ENCODE peak calls at places on chromosome 2, in seven cellular contexts. One of them, this sample, is unnamed. For H3K4me1, the result is how much of the 10 kb centered on the place peaks cover.

GRCh38 chr2:102126660-102127059 is 15.9 kb upstream of the IL1R1 start:
- DNase-seq in ovary: no peak
- DNase-seq in lower lobe of right lung: no peak
- DNase-seq in cardiac muscle cell: no peak
- DNase-seq in heart right ventricle: no peak
- DNase-seq in lung: no peak
- DNase-seq in upper lobe of left lung: no peak
- DNase-seq in this sample: no peak

GRCh38 chr2:108908717-108909077 is 80.3 kb downstream of the EDAR start:
- DNase-seq in ovary: no peak
- DNase-seq in lower lobe of right lung: no peak
- DNase-seq in cardiac muscle cell: no peak
- DNase-seq in heart right ventricle: no peak
- DNase-seq in lung: no peak
- DNase-seq in upper lobe of left lung: no peak
- DNase-seq in this sample: no peak

GRCh38 chr2:173793649-173794565 is 171.3 kb downstream of the SP3 start:
- DNase-seq in ovary: no peak
- DNase-seq in lower lobe of right lung: no peak
- DNase-seq in cardiac muscle cell: no peak
- DNase-seq in heart right ventricle: no peak
- DNase-seq in lung: no peak
- DNase-seq in upper lobe of left lung: no peak
- DNase-seq in this sample: peak

GRCh38 chr2:207528980-207529329 is 807 bp upstream of the CREB1 start:
- DNase-seq in ovary: no peak
- DNase-seq in lower lobe of right lung: no peak
- DNase-seq in cardiac muscle cell: peak
- DNase-seq in heart right ventricle: no peak
- DNase-seq in lung: no peak
- DNase-seq in upper lobe of left lung: peak
- DNase-seq in this sample: peak

GRCh38 chr2:66853585-66853984 is 418.7 kb downstream of the MEIS1 start:
- DNase-seq in ovary: peak
- DNase-seq in lower lobe of right lung: no peak
- DNase-seq in cardiac muscle cell: no peak
- DNase-seq in heart right ventricle: no peak
- DNase-seq in lung: no peak
- DNase-seq in upper lobe of left lung: no peak
- DNase-seq in this sample: no peak

GRCh38 chr2:217802261-217802660 is 200.5 kb downstream of the TNS1 start:
- DNase-seq in ovary: peak
- DNase-seq in lower lobe of right lung: no peak
- DNase-seq in cardiac muscle cell: no peak
- DNase-seq in heart right ventricle: no peak
- DNase-seq in lung: no peak
- DNase-seq in upper lobe of left lung: no peak
- DNase-seq in this sample: no peak

GRCh38 chr2:30979822-30980245 is 158.4 kb downstream of the GALNT14 start:
- DNase-seq in ovary: peak
- DNase-seq in lower lobe of right lung: no peak
- DNase-seq in cardiac muscle cell: peak
- DNase-seq in heart right ventricle: no peak
- DNase-seq in lung: no peak
- DNase-seq in upper lobe of left lung: no peak
- DNase-seq in this sample: no peak

GRCh38 chr2:205706769-205707375 is 24.6 kb downstream of the NRP2 start:
- DNase-seq in ovary: peak
- DNase-seq in lower lobe of right lung: peak
- DNase-seq in cardiac muscle cell: peak
- DNase-seq in heart right ventricle: peak
- DNase-seq in lung: no peak
- DNase-seq in upper lobe of left lung: peak
- DNase-seq in this sample: no peak

GRCh38 chr2:169320561-169320960 is 41.8 kb downstream of the LRP2 start:
- DNase-seq in ovary: no peak
- DNase-seq in lower lobe of right lung: no peak
- DNase-seq in cardiac muscle cell: no peak
- DNase-seq in heart right ventricle: no peak
- DNase-seq in lung: no peak
- DNase-seq in upper lobe of left lung: no peak
- DNase-seq in this sample: no peak

GRCh38 chr2:5748941-5749731 is 57.0 kb downstream of the SOX11 start:
- DNase-seq in ovary: no peak
- DNase-seq in lower lobe of right lung: no peak
- DNase-seq in cardiac muscle cell: no peak
- DNase-seq in heart right ventricle: peak
- DNase-seq in lung: no peak
- DNase-seq in upper lobe of left lung: no peak
- DNase-seq in this sample: no peak

GRCh38 chr2:216574046-216574445 is 59.2 kb upstream of the IGFBP2 start:
- DNase-seq in ovary: peak
- DNase-seq in lower lobe of right lung: no peak
- DNase-seq in cardiac muscle cell: no peak
- DNase-seq in heart right ventricle: no peak
- DNase-seq in lung: no peak
- DNase-seq in upper lobe of left lung: no peak
- DNase-seq in this sample: no peak

GRCh38 chr2:197926673-197927072 is 122.3 kb downstream of the PLCL1 start:
- DNase-seq in ovary: no peak
- DNase-seq in lower lobe of right lung: no peak
- DNase-seq in cardiac muscle cell: peak
- DNase-seq in heart right ventricle: no peak
- DNase-seq in lung: no peak
- DNase-seq in upper lobe of left lung: no peak
- DNase-seq in this sample: no peak

GRCh38 chr2:72920317-72921087 is 3.2 kb downstream of the EMX1 start:
- DNase-seq in ovary: no peak
- DNase-seq in lower lobe of right lung: no peak
- DNase-seq in cardiac muscle cell: peak
- DNase-seq in heart right ventricle: no peak
- DNase-seq in lung: no peak
- DNase-seq in upper lobe of left lung: peak
- DNase-seq in this sample: no peak

GRCh38 chr2:21821697-21822227 is 698.0 kb downstream of the TDRD15 start:
- DNase-seq in ovary: no peak
- DNase-seq in lower lobe of right lung: no peak
- DNase-seq in cardiac muscle cell: no peak
- DNase-seq in heart right ventricle: no peak
- DNase-seq in lung: no peak
- DNase-seq in upper lobe of left lung: no peak
- DNase-seq in this sample: no peak

GRCh38 chr2:126796931-126797621 is 101.6 kb upstream of the TEX51 start:
- DNase-seq in ovary: no peak
- DNase-seq in lower lobe of right lung: no peak
- DNase-seq in cardiac muscle cell: no peak
- DNase-seq in heart right ventricle: no peak
- DNase-seq in lung: no peak
- DNase-seq in upper lobe of left lung: no peak
- DNase-seq in this sample: no peak

GRCh38 chr2:9795071-9795470 is 48.2 kb upstream of the TAF1B start:
- DNase-seq in ovary: no peak
- DNase-seq in lower lobe of right lung: no peak
- DNase-seq in cardiac muscle cell: no peak
- DNase-seq in heart right ventricle: no peak
- DNase-seq in lung: no peak
- DNase-seq in upper lobe of left lung: no peak
- DNase-seq in this sample: no peak

GRCh38 chr2:10514743-10515142 is 66.6 kb upstream of the ODC1 start:
- DNase-seq in ovary: no peak
- DNase-seq in lower lobe of right lung: no peak
- DNase-seq in cardiac muscle cell: peak
- DNase-seq in heart right ventricle: no peak
- DNase-seq in lung: no peak
- DNase-seq in upper lobe of left lung: peak
- DNase-seq in this sample: no peak

GRCh38 chr2:18934886-18935285 is 345.5 kb upstream of the NT5C1B start:
- DNase-seq in ovary: no peak
- DNase-seq in lower lobe of right lung: no peak
- DNase-seq in cardiac muscle cell: no peak
- DNase-seq in heart right ventricle: no peak
- DNase-seq in lung: no peak
- DNase-seq in upper lobe of left lung: no peak
- DNase-seq in this sample: no peak

GRCh38 chr2:101596346-101596745 is 101.2 kb upstream of the MAP4K4 start:
- DNase-seq in ovary: no peak
- DNase-seq in lower lobe of right lung: no peak
- DNase-seq in cardiac muscle cell: peak
- DNase-seq in heart right ventricle: no peak
- DNase-seq in lung: no peak
- DNase-seq in upper lobe of left lung: no peak
- DNase-seq in this sample: no peak

GRCh38 chr2:220513573-220514288 is 886.3 kb downstream of the SLC4A3 start:
- DNase-seq in ovary: no peak
- DNase-seq in lower lobe of right lung: no peak
- DNase-seq in cardiac muscle cell: no peak
- DNase-seq in heart right ventricle: no peak
- DNase-seq in lung: no peak
- DNase-seq in upper lobe of left lung: no peak
- DNase-seq in this sample: no peak

GRCh38 chr2:112709703-112710102 is 11.1 kb upstream of the NT5DC4 start:
- DNase-seq in ovary: no peak
- DNase-seq in lower lobe of right lung: no peak
- DNase-seq in cardiac muscle cell: no peak
- DNase-seq in heart right ventricle: no peak
- DNase-seq in lung: no peak
- DNase-seq in upper lobe of left lung: no peak
- DNase-seq in this sample: no peak

GRCh38 chr2:127770973-127771735 is 39.8 kb downstream of the WDR33 start:
- DNase-seq in ovary: no peak
- DNase-seq in lower lobe of right lung: no peak
- DNase-seq in cardiac muscle cell: peak
- DNase-seq in heart right ventricle: no peak
- DNase-seq in lung: no peak
- DNase-seq in upper lobe of left lung: no peak
- DNase-seq in this sample: no peak

GRCh38 chr2:218583983-218584850 is 15.6 kb downstream of the CNOT9 start:
- DNase-seq in ovary: no peak
- DNase-seq in lower lobe of right lung: no peak
- DNase-seq in cardiac muscle cell: no peak
- DNase-seq in heart right ventricle: no peak
- DNase-seq in lung: no peak
- DNase-seq in upper lobe of left lung: no peak
- DNase-seq in this sample: no peak

GRCh38 chr2:238425979-238426567 is 654 bp upstream of the ASB1 start:
- DNase-seq in ovary: no peak
- DNase-seq in lower lobe of right lung: no peak
- DNase-seq in cardiac muscle cell: peak
- DNase-seq in heart right ventricle: no peak
- DNase-seq in lung: no peak
- DNase-seq in upper lobe of left lung: no peak
- DNase-seq in this sample: no peak

GRCh38 chr2:128914320-128914719 is 595.7 kb upstream of the HS6ST1 start:
- DNase-seq in ovary: no peak
- DNase-seq in lower lobe of right lung: no peak
- DNase-seq in cardiac muscle cell: no peak
- DNase-seq in heart right ventricle: no peak
- DNase-seq in lung: no peak
- DNase-seq in upper lobe of left lung: no peak
- DNase-seq in this sample: no peak

GRCh38 chr2:38810488-38810887 is 32.5 kb downstream of the GEMIN6 start:
- DNase-seq in ovary: no peak
- DNase-seq in lower lobe of right lung: no peak
- DNase-seq in cardiac muscle cell: no peak
- DNase-seq in heart right ventricle: no peak
- DNase-seq in lung: no peak
- DNase-seq in upper lobe of left lung: no peak
- DNase-seq in this sample: no peak

GRCh38 chr2:26455037-26455800 is 22.7 kb downstream of the OTOF start:
- DNase-seq in ovary: no peak
- DNase-seq in lower lobe of right lung: peak
- DNase-seq in cardiac muscle cell: no peak
- DNase-seq in heart right ventricle: no peak
- DNase-seq in lung: no peak
- DNase-seq in upper lobe of left lung: no peak
- DNase-seq in this sample: no peak

GRCh38 chr2:167490394-167490793 is 602.1 kb downstream of the XIRP2 start:
- DNase-seq in ovary: no peak
- DNase-seq in lower lobe of right lung: no peak
- DNase-seq in cardiac muscle cell: no peak
- DNase-seq in heart right ventricle: no peak
- DNase-seq in lung: no peak
- DNase-seq in upper lobe of left lung: no peak
- DNase-seq in this sample: no peak
- H3K27ac ChIP-seq in ovary: no peak
- H3K27ac ChIP-seq in lower lobe of right lung: no peak
- H3K27ac ChIP-seq in cardiac muscle cell: no peak
- H3K27ac ChIP-seq in heart right ventricle: no peak
- H3K27ac ChIP-seq in lung: no peak
- H3K27ac ChIP-seq in upper lobe of left lung: no peak
- H3K27ac ChIP-seq in this sample: no peak

DNA sequence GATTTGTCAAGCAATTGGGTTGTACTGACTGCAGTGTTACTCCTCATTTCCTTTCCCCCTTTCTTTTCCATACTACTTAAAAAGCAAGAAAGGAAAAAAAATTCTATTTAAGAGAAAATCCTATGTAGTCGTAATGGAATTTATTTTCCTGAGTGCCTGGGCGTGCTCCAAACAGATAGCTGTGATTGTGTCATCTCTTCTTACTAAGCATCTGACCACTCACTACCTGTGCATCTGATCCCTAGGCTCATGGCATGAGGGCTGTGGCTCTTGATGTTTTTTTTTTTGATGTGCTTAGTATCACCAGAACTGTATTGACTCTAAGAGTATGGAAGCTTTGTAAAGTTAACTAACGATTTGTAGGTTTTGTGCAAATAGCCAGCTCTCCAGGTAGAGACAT is 19.0 kb downstream of the CRIM1 start:
- DNase-seq in ovary: no peak
- DNase-seq in lower lobe of right lung: no peak
- DNase-seq in cardiac muscle cell: no peak
- DNase-seq in heart right ventricle: no peak
- DNase-seq in lung: no peak
- DNase-seq in upper lobe of left lung: no peak
- DNase-seq in this sample: no peak
- H3K4me1 ChIP-seq in ovary: under half
- H3K4me1 ChIP-seq in lower lobe of right lung: half or more
- H3K4me1 ChIP-seq in cardiac muscle cell: under half
- H3K4me1 ChIP-seq in heart right ventricle: half or more
- H3K4me1 ChIP-seq in lung: half or more
- H3K4me1 ChIP-seq in upper lobe of left lung: half or more
- H3K4me1 ChIP-seq in this sample: under half

GRCh38 chr2:25295654-25296053 is 46.1 kb downstream of the DNMT3A start:
- DNase-seq in ovary: no peak
- DNase-seq in lower lobe of right lung: no peak
- DNase-seq in cardiac muscle cell: no peak
- DNase-seq in heart right ventricle: no peak
- DNase-seq in lung: no peak
- DNase-seq in upper lobe of left lung: no peak
- DNase-seq in this sample: no peak
- H3K27ac ChIP-seq in ovary: no peak
- H3K27ac ChIP-seq in lower lobe of right lung: peak
- H3K27ac ChIP-seq in cardiac muscle cell: peak
- H3K27ac ChIP-seq in heart right ventricle: peak
- H3K27ac ChIP-seq in lung: peak
- H3K27ac ChIP-seq in upper lobe of left lung: peak
- H3K27ac ChIP-seq in this sample: no peak

DNA sequence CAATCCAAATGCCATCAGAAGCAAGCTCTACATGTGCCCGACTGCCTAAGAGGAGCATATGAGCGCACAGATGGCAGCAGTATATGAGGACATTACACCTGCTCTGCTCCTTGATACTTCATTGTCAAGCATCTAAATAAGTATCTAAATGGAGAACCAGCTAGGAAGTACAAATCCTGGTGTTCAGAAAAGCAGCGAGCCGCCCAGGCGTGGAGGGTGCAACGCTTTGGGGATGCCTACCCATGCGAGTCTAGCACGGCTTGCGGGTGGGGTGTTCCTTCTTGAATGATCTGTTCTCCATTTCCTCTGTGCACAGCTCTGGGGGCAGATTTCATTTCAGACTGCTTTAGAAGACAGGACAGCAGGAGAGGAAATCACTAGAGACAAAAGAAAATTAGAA is 63.0 kb upstream of the BCL2L11 start:
- DNase-seq in ovary: no peak
- DNase-seq in lower lobe of right lung: no peak
- DNase-seq in cardiac muscle cell: no peak
- DNase-seq in heart right ventricle: no peak
- DNase-seq in lung: no peak
- DNase-seq in upper lobe of left lung: no peak
- DNase-seq in this sample: no peak
- H3K4me1 ChIP-seq in ovary: under half
- H3K4me1 ChIP-seq in lower lobe of right lung: under half
- H3K4me1 ChIP-seq in cardiac muscle cell: under half
- H3K4me1 ChIP-seq in heart right ventricle: under half
- H3K4me1 ChIP-seq in lung: under half
- H3K4me1 ChIP-seq in upper lobe of left lung: under half
- H3K4me1 ChIP-seq in this sample: under half

This sample was measured in small intestine.